ENCODE peak calls at places on chromosomes 12 and 14, in seven cellular contexts. One of them, this sample, is unnamed.

GRCh38 chr12:81143057-81143456 is 65.2 kb downstream of the ACSS3 start:
- DNase-seq in thoracic aorta: no peak
- DNase-seq in cardiac muscle cell: no peak
- DNase-seq in mucosa of descending colon: peak; percentile 22
- DNase-seq in CD4-positive, alpha-beta T cell: no peak
- DNase-seq in B cell: no peak
- DNase-seq in A549: no peak
- DNase-seq in this sample: no peak

GRCh38 chr14:44316647-44317432 is 190.2 kb downstream of the FSCB start:
- DNase-seq in B cell: no peak
- DNase-seq in mucosa of descending colon: peak; percentile 28
- DNase-seq in thoracic aorta: no peak
- DNase-seq in A549: peak; percentile 68
- DNase-seq in cardiac muscle cell: peak; percentile 96
- DNase-seq in CD4-positive, alpha-beta T cell: no peak
- DNase-seq in this sample: no peak

GRCh38 chr14:69673099-69673498 is 61.7 kb downstream of the SUSD6 start:
- DNase-seq in mucosa of descending colon: no peak
- DNase-seq in B cell: peak; percentile 70
- DNase-seq in CD4-positive, alpha-beta T cell: no peak
- DNase-seq in A549: no peak
- DNase-seq in cardiac muscle cell: no peak
- DNase-seq in thoracic aorta: no peak
- DNase-seq in this sample: no peak

GRCh38 chr14:63874223-63874622 is 21.4 kb downstream of the SYNE2 start:
- DNase-seq in mucosa of descending colon: no peak
- DNase-seq in CD4-positive, alpha-beta T cell: no peak
- DNase-seq in thoracic aorta: no peak
- DNase-seq in cardiac muscle cell: no peak
- DNase-seq in A549: no peak
- DNase-seq in B cell: no peak
- DNase-seq in this sample: no peak

GRCh38 chr14:34682787-34683321 is 31.5 kb downstream of the CFL2 start:
- DNase-seq in mucosa of descending colon: no peak
- DNase-seq in cardiac muscle cell: peak; percentile 39
- DNase-seq in thoracic aorta: no peak
- DNase-seq in CD4-positive, alpha-beta T cell: no peak
- DNase-seq in A549: no peak
- DNase-seq in B cell: no peak
- DNase-seq in this sample: no peak

GRCh38 chr12:55830601-55831406 is 1.4 kb upstream of the DNAJC14 start:
- DNase-seq in thoracic aorta: no peak
- DNase-seq in B cell: peak; percentile 64
- DNase-seq in cardiac muscle cell: peak; percentile 80
- DNase-seq in mucosa of descending colon: peak; percentile 86
- DNase-seq in A549: peak; percentile 40
- DNase-seq in CD4-positive, alpha-beta T cell: peak; percentile 34
- DNase-seq in this sample: peak; percentile 59

GRCh38 chr12:60191676-60192359 is 596.0 kb downstream of the SLC16A7 start:
- DNase-seq in A549: no peak
- DNase-seq in CD4-positive, alpha-beta T cell: no peak
- DNase-seq in B cell: no peak
- DNase-seq in mucosa of descending colon: no peak
- DNase-seq in cardiac muscle cell: peak; percentile 17
- DNase-seq in thoracic aorta: no peak
- DNase-seq in this sample: no peak

GRCh38 chr14:103628221-103628683 is 759 bp upstream of the KLC1 start:
- DNase-seq in thoracic aorta: no peak
- DNase-seq in cardiac muscle cell: peak; percentile 76
- DNase-seq in mucosa of descending colon: peak; percentile 81
- DNase-seq in A549: peak; percentile 72
- DNase-seq in CD4-positive, alpha-beta T cell: no peak
- DNase-seq in B cell: peak; percentile 47
- DNase-seq in this sample: no peak

GRCh38 chr12:176321-177181 is 37.4 kb downstream of the SLC6A12 start:
- DNase-seq in thoracic aorta: no peak
- DNase-seq in CD4-positive, alpha-beta T cell: no peak
- DNase-seq in B cell: no peak
- DNase-seq in cardiac muscle cell: peak; percentile 43
- DNase-seq in mucosa of descending colon: peak; percentile 44
- DNase-seq in A549: no peak
- DNase-seq in this sample: no peak

GRCh38 chr12:25253371-25254068 is 2.8 kb upstream of the KRAS start:
- DNase-seq in CD4-positive, alpha-beta T cell: no peak
- DNase-seq in A549: no peak
- DNase-seq in thoracic aorta: no peak
- DNase-seq in B cell: peak; percentile 50
- DNase-seq in cardiac muscle cell: no peak
- DNase-seq in mucosa of descending colon: no peak
- DNase-seq in this sample: no peak

GRCh38 chr12:111841236-111841749 is 735 bp upstream of the MAPKAPK5 start:
- DNase-seq in CD4-positive, alpha-beta T cell: no peak
- DNase-seq in thoracic aorta: no peak
- DNase-seq in A549: no peak
- DNase-seq in cardiac muscle cell: peak; percentile 14
- DNase-seq in B cell: no peak
- DNase-seq in mucosa of descending colon: no peak
- DNase-seq in this sample: no peak

GRCh38 chr12:89610366-89610765 is 84.5 kb upstream of the POC1B start:
- DNase-seq in CD4-positive, alpha-beta T cell: no peak
- DNase-seq in mucosa of descending colon: no peak
- DNase-seq in thoracic aorta: no peak
- DNase-seq in cardiac muscle cell: peak; percentile 5
- DNase-seq in A549: no peak
- DNase-seq in B cell: no peak
- DNase-seq in this sample: no peak

GRCh38 chr14:97149775-97150174 is 352.6 kb downstream of the VRK1 start:
- DNase-seq in mucosa of descending colon: no peak
- DNase-seq in A549: no peak
- DNase-seq in cardiac muscle cell: no peak
- DNase-seq in CD4-positive, alpha-beta T cell: no peak
- DNase-seq in B cell: no peak
- DNase-seq in thoracic aorta: no peak
- DNase-seq in this sample: no peak

GRCh38 chr12:27158322-27158721 is 75.9 kb upstream of the C12orf71 start:
- DNase-seq in mucosa of descending colon: no peak
- DNase-seq in B cell: no peak
- DNase-seq in thoracic aorta: no peak
- DNase-seq in A549: no peak
- DNase-seq in cardiac muscle cell: no peak
- DNase-seq in CD4-positive, alpha-beta T cell: no peak
- DNase-seq in this sample: no peak

GRCh38 chr12:112711507-112711906 is 80.0 kb upstream of the RPH3A start:
- DNase-seq in A549: no peak
- DNase-seq in thoracic aorta: no peak
- DNase-seq in B cell: no peak
- DNase-seq in CD4-positive, alpha-beta T cell: no peak
- DNase-seq in mucosa of descending colon: no peak
- DNase-seq in cardiac muscle cell: no peak
- DNase-seq in this sample: no peak

GRCh38 chr12:47652491-47653234 is 53.2 kb downstream of the RPAP3 start:
- DNase-seq in mucosa of descending colon: peak; percentile 15
- DNase-seq in CD4-positive, alpha-beta T cell: no peak
- DNase-seq in cardiac muscle cell: no peak
- DNase-seq in A549: no peak
- DNase-seq in thoracic aorta: no peak
- DNase-seq in B cell: no peak
- DNase-seq in this sample: no peak

DNA sequence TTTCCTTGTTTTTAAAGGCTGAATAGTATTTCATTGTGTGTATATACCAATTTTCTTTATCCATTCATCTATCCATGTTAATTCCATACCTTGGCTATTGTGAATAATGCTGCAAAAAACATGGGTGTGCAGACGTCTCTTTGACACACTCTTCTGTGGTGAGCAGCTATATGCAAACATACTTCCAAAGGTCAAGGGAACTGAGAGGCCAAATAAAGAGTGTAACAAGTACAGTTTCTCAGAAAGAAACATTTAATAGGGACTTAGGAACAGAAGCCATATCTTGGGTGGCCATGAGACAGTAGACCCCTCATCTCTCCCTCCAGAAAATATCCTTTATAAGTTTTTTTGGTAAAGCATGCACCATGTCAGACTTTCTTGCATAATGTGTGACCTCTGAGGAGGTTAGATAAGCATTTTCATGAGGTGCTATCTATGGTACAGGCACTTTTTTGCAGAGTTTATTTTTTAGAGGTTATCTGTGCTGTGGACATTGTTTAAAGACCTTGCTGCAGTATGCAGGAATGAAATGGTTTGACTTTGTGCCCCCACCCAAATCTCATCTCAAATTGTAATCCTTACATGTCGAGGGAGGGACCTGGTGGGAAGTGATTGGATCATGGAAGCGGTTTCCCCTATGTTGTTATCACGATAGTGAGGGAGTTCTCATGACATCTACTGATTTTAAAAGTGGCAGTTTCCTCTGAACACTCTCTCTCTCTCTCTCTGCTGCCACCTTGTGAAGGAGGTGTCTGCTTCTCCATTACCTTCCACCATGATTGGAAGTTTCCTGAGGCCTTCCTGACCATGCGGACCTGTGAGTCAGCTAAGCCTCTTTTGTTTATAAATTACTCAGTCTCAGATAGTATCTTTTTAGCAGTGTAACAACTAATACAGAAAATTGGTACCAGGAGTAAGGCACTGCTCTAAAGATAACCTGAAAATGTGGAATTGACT is 1202.3 kb downstream of the GALC start:
- DNase-seq in B cell: no peak
- DNase-seq in mucosa of descending colon: no peak
- DNase-seq in cardiac muscle cell: no peak
- DNase-seq in thoracic aorta: no peak
- DNase-seq in A549: no peak
- DNase-seq in CD4-positive, alpha-beta T cell: no peak
- DNase-seq in this sample: no peak
- TF ChIP-seq CTCF in B cell: no peak
- TF ChIP-seq CTCF in mucosa of descending colon: no peak
- TF ChIP-seq CTCF in cardiac muscle cell: peak; percentile 24
- TF ChIP-seq CTCF in thoracic aorta: no peak
- TF ChIP-seq CTCF in A549: no peak
- TF ChIP-seq CTCF in CD4-positive, alpha-beta T cell: no peak
- TF ChIP-seq CTCF in this sample: no peak

DNA sequence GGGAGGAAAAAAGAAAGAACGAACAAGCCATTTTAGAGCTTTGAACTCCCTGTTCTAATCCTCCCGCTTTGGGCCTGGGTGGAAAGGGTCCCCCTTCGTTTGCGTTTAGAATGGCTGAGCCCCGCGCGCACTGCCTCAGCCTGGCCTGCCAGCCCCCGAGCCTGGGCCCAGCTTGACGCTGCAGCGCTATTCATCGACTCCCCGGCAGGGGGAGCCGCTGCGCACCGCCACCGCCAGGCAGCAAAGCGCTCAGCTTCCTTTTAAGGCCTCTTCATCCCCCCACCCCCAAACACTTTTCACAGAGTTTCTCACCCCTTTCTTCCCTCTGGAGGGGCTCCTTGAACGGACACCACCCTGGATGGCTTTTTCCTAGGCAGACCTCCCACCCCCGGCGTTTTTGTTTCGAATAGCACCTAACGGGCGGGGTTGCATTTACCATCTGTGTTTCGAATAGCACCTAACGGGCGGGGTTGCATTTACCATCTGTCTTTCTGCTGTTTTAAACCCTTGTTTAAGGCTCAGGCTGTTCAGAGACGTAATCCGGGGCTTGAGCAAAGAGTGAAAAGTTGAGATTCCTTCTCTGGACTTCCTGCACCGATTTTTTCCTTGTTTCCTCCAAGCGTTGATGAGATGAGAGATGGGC is 56.4 kb upstream of the PIWIL1 start:
- DNase-seq in cardiac muscle cell: no peak
- DNase-seq in thoracic aorta: no peak
- DNase-seq in CD4-positive, alpha-beta T cell: no peak
- DNase-seq in B cell: peak; percentile 36
- DNase-seq in A549: peak; percentile 25
- DNase-seq in mucosa of descending colon: peak; percentile 18
- DNase-seq in this sample: peak; percentile 24
- TF ChIP-seq CTCF in cardiac muscle cell: peak; percentile 18
- TF ChIP-seq CTCF in thoracic aorta: peak; percentile 61
- TF ChIP-seq CTCF in CD4-positive, alpha-beta T cell: peak; percentile 76
- TF ChIP-seq CTCF in B cell: peak; percentile 63
- TF ChIP-seq CTCF in A549: peak; percentile 44
- TF ChIP-seq CTCF in mucosa of descending colon: peak; percentile 39
- TF ChIP-seq CTCF in this sample: peak; percentile 67

GRCh38 chr12:2373307-2373706 is 320.5 kb downstream of the CACNA1C start:
- DNase-seq in cardiac muscle cell: no peak
- DNase-seq in B cell: no peak
- DNase-seq in CD4-positive, alpha-beta T cell: no peak
- DNase-seq in A549: no peak
- DNase-seq in thoracic aorta: no peak
- DNase-seq in mucosa of descending colon: no peak
- DNase-seq in this sample: no peak

GRCh38 chr12:2372735-2373134 is 319.9 kb downstream of the CACNA1C start:
- DNase-seq in thoracic aorta: peak; percentile 49
- DNase-seq in CD4-positive, alpha-beta T cell: no peak
- DNase-seq in A549: no peak
- DNase-seq in cardiac muscle cell: no peak
- DNase-seq in B cell: no peak
- DNase-seq in mucosa of descending colon: no peak
- DNase-seq in this sample: no peak

GRCh38 chr12:2372178-2372577 is 319.4 kb downstream of the CACNA1C start:
- DNase-seq in mucosa of descending colon: no peak
- DNase-seq in cardiac muscle cell: no peak
- DNase-seq in CD4-positive, alpha-beta T cell: no peak
- DNase-seq in A549: no peak
- DNase-seq in thoracic aorta: no peak
- DNase-seq in B cell: no peak
- DNase-seq in this sample: no peak

GRCh38 chr12:2375871-2376270 is 323.1 kb downstream of the CACNA1C start:
- DNase-seq in cardiac muscle cell: no peak
- DNase-seq in B cell: no peak
- DNase-seq in CD4-positive, alpha-beta T cell: no peak
- DNase-seq in A549: no peak
- DNase-seq in mucosa of descending colon: no peak
- DNase-seq in thoracic aorta: no peak
- DNase-seq in this sample: no peak

GRCh38 chr12:2374092-2374740 is 321.4 kb downstream of the CACNA1C start:
- DNase-seq in mucosa of descending colon: no peak
- DNase-seq in cardiac muscle cell: no peak
- DNase-seq in CD4-positive, alpha-beta T cell: no peak
- DNase-seq in A549: no peak
- DNase-seq in thoracic aorta: no peak
- DNase-seq in B cell: no peak
- DNase-seq in this sample: no peak
- TF ChIP-seq CTCF in mucosa of descending colon: no peak
- TF ChIP-seq CTCF in cardiac muscle cell: no peak
- TF ChIP-seq CTCF in CD4-positive, alpha-beta T cell: no peak
- TF ChIP-seq CTCF in A549: no peak
- TF ChIP-seq CTCF in thoracic aorta: no peak
- TF ChIP-seq CTCF in B cell: no peak
- TF ChIP-seq CTCF in this sample: no peak

GRCh38 chr14:48690349-48690748 is 895.8 kb downstream of the RPS29 start:
- DNase-seq in A549: no peak
- DNase-seq in mucosa of descending colon: no peak
- DNase-seq in B cell: no peak
- DNase-seq in thoracic aorta: no peak
- DNase-seq in CD4-positive, alpha-beta T cell: no peak
- DNase-seq in cardiac muscle cell: no peak
- DNase-seq in this sample: no peak
- TF ChIP-seq CTCF in A549: no peak
- TF ChIP-seq CTCF in mucosa of descending colon: no peak
- TF ChIP-seq CTCF in B cell: no peak
- TF ChIP-seq CTCF in thoracic aorta: no peak
- TF ChIP-seq CTCF in CD4-positive, alpha-beta T cell: no peak
- TF ChIP-seq CTCF in cardiac muscle cell: no peak
- TF ChIP-seq CTCF in this sample: peak; percentile 22

This sample was measured in D721Med.